ENCODE peak calls at places on chromosomes 4 and X, in nine cellular contexts. U, E, J, N, B, V, C, Q and K are unnamed samples.

GRCh38 chr4:52588097-52588496 is 71.0 kb downstream of the USP46 start:
- DNase-seq in V (peak), U (peak), B (no peak), Q (peak), N (no peak), C (peak), J (no peak), E (peak), K (no peak)

GRCh38 chrX:2703991-2704369 is 12.9 kb downstream of the CD99 start:
- DNase-seq in B (no peak), J (no peak), C (no peak), V (peak), E (peak), N (no peak), U (peak), Q (no peak), K (peak)

GRCh38 chrX:19194285-19195242 is 72.3 kb upstream of the ADGRG2 start:
- DNase-seq in C (no peak), Q (no peak), J (no peak), N (no peak), B (no peak), E (no peak), V (no peak), U (no peak), K (no peak)

GRCh38 chrX:130994671-130995070 is 63.5 kb upstream of the ARHGAP36 start:
- DNase-seq in J (no peak), V (no peak), Q (peak), N (peak), B (no peak), U (peak), E (peak), C (no peak), K (no peak)

GRCh38 chr4:8721621-8722020 is 129.1 kb downstream of the CPZ start:
- DNase-seq in J (no peak), C (no peak), Q (no peak), N (no peak), U (no peak), E (no peak), V (no peak), B (peak), K (no peak)

GRCh38 chrX:68363984-68364383 is 69.3 kb downstream of the OPHN1 start:
- DNase-seq in B (no peak), Q (no peak), U (no peak), E (no peak), J (no peak), C (no peak), V (no peak), N (no peak), K (no peak)

GRCh38 chrX:71997320-71997719 is 86.7 kb downstream of the NHSL2 start:
- DNase-seq in B (no peak), V (no peak), J (no peak), U (no peak), E (peak), Q (no peak), C (no peak), N (no peak), K (no peak)

GRCh38 chr4:38695844-38696243 is 31.8 kb downstream of the KLF3 start:
- DNase-seq in Q (no peak), N (no peak), C (no peak), E (no peak), J (no peak), V (no peak), U (no peak), B (no peak), K (no peak)

GRCh38 chrX:117839544-117839943 is 277.1 kb downstream of the KLHL13 start:
- DNase-seq in J (no peak), U (no peak), E (peak), Q (peak), C (no peak), B (no peak), N (no peak), V (no peak), K (no peak)

GRCh38 chr4:68951078-68951805 is at the start of gene UGT2A3:
- DNase-seq in N (no peak), J (no peak), U (no peak), V (peak), B (no peak), E (peak), Q (no peak), C (no peak), K (no peak)

GRCh38 chrX:145613894-145614293 is 203.7 kb upstream of the SLITRK2 start:
- DNase-seq in Q (no peak), U (no peak), J (no peak), E (no peak), N (no peak), B (no peak), C (no peak), V (no peak), K (no peak)

GRCh38 chr4:184815046-184815877 is 10.5 kb downstream of the ACSL1 start:
- DNase-seq in V (peak), E (no peak), B (peak), Q (peak), J (peak), C (peak), U (peak), N (peak), K (peak)

GRCh38 chrX:16946971-16947562 is 609 bp downstream of the REPS2 start:
- DNase-seq in E (no peak), J (no peak), Q (no peak), V (peak), N (no peak), U (no peak), B (no peak), C (no peak), K (peak)

GRCh38 chrX:23908219-23909003 is 605 bp downstream of the CXorf58 start:
- DNase-seq in J (no peak), U (no peak), E (peak), C (no peak), B (no peak), V (no peak), N (no peak), Q (no peak), K (no peak)

GRCh38 chr4:73704314-73705055 is 35.9 kb upstream of the CXCL8 start:
- DNase-seq in B (no peak), U (peak), V (peak), Q (no peak), J (peak), E (peak), C (peak), N (peak), K (peak)

GRCh38 chr4:119284876-119285611 is 36.9 kb downstream of the FABP2 start:
- DNase-seq in B (no peak), C (no peak), V (no peak), E (no peak), N (no peak), Q (no peak), U (peak), J (no peak), K (no peak)

GRCh38 chr4:93416337-93417102 is 412.0 kb upstream of the ATOH1 start:
- DNase-seq in V (no peak), E (no peak), N (no peak), U (no peak), C (no peak), J (no peak), Q (peak), B (no peak), K (no peak)

GRCh38 chrX:67545772-67546495 is 2.1 kb downstream of the AR start:
- DNase-seq in N (peak), U (peak), C (no peak), E (peak), J (peak), Q (peak), B (no peak), V (no peak), K (peak)

GRCh38 chr4:8746523-8747466 is 124.8 kb downstream of the HMX1 start:
- DNase-seq in J (peak), B (peak), E (no peak), N (no peak), U (no peak), C (no peak), V (no peak), Q (no peak), K (no peak)

GRCh38 chr4:145130788-145131398 is 32.8 kb downstream of the ABCE1 start:
- DNase-seq in E (no peak), C (no peak), N (no peak), U (peak), Q (no peak), B (no peak), V (no peak), J (no peak), K (no peak)

GRCh38 chr4:159867673-159868072 is 764.8 kb downstream of the RAPGEF2 start:
- DNase-seq in B (no peak), C (no peak), E (no peak), Q (no peak), J (no peak), V (no peak), N (no peak), U (no peak), K (no peak)

GRCh38 chr4:38323141-38323634 is 340.8 kb upstream of the KLF3 start:
- DNase-seq in V (no peak), N (no peak), J (no peak), E (no peak), C (no peak), Q (no peak), B (no peak), U (no peak), K (no peak)

GRCh38 chrX:24647257-24648058 is at the start of gene PCYT1B:
- DNase-seq in U (peak), V (peak), Q (peak), B (peak), N (peak), E (peak), C (no peak), J (peak), K (peak)

GRCh38 chr4:67556426-67556825 is 2.1 kb upstream of the STAP1 start:
- DNase-seq in N (no peak), U (no peak), Q (no peak), B (no peak), V (no peak), C (no peak), E (no peak), J (no peak), K (no peak)

GRCh38 chr4:80243274-80244018 is 23.0 kb upstream of the FGF5 start:
- DNase-seq in C (no peak), N (no peak), V (no peak), E (no peak), J (no peak), Q (no peak), B (no peak), U (no peak), K (no peak)

GRCh38 chr4:184955636-184956035 is 62.7 kb upstream of the HELT start:
- DNase-seq in B (no peak), C (no peak), E (no peak), J (no peak), N (no peak), V (no peak), Q (no peak), U (no peak), K (no peak)

GRCh38 chr4:88002786-88003185 is 4.6 kb upstream of the PKD2 start:
- DNase-seq in C (no peak), B (no peak), V (no peak), U (no peak), N (no peak), Q (no peak), J (no peak), E (no peak), K (no peak)

GRCh38 chr4:133775469-133775868 is 426.1 kb downstream of the PABPC4L start:
- DNase-seq in B (no peak), Q (no peak), N (no peak), E (no peak), U (no peak), C (no peak), J (no peak), V (no peak), K (no peak)

GRCh38 chr4:6342530-6343293 is 73.1 kb downstream of the WFS1 start:
- DNase-seq in V (no peak), E (no peak), U (no peak), N (no peak), B (no peak), J (no peak), C (no peak), Q (peak), K (no peak)

GRCh38 chrX:44937606-44938005 is 64.6 kb downstream of the KDM6A start:
- DNase-seq in V (no peak), Q (no peak), J (no peak), U (no peak), C (no peak), N (no peak), B (no peak), E (no peak), K (no peak)

GRCh38 chr4:102612195-102612594 is 111.0 kb downstream of the NFKB1 start:
- DNase-seq in V (no peak), N (no peak), C (no peak), B (no peak), J (no peak), E (no peak), Q (no peak), U (no peak), K (no peak)

GRCh38 chr4:14787894-14788293 is 214.4 kb upstream of the CPEB2 start:
- DNase-seq in B (no peak), V (peak), Q (no peak), N (peak), E (peak), U (peak), J (no peak), C (no peak), K (peak)

GRCh38 chr4:6724461-6725111 is 8.6 kb downstream of the BLOC1S4 start:
- DNase-seq in J (no peak), U (no peak), C (no peak), E (no peak), Q (no peak), N (no peak), B (peak), V (no peak), K (no peak)

GRCh38 chr4:188854451-188854850 is 715.2 kb downstream of the TRIML1 start:
- DNase-seq in Q (no peak), U (no peak), B (no peak), J (no peak), C (no peak), V (no peak), E (no peak), N (no peak), K (no peak)

DNA sequence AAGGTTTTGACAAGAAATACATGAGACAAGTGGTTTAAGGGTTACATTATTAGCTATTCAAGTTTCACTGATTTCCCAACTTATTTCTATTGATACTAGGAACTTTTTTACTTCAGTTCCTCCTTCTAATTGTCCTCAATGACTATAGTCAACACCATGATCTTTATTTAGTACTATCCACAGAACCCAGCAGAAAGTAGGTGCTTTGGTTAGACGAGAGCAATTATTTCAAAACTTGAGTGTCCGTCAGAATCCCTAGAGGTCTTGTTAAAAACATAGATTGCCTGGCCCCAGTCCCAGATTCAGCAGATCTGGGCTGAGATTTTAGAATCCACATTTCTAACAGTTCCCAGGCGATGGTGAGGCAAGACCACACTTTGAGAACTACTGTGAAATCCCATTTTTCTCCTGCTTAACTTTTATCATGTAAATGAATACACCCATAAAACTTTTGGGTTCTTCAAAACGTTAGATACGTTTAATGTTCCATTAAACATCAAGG is 17.9 kb downstream of the EXOC1 start:
- DNase-seq in B (no peak), C (no peak), Q (no peak), E (no peak), J (no peak), V (no peak), N (no peak), U (no peak), K (no peak)
- TF ChIP-seq POLR2AphosphoS5 in B (no peak), C (no peak), Q (no peak), E (no peak), J (no peak), V (no peak), N (no peak), U (no peak), K (no peak)

DNA sequence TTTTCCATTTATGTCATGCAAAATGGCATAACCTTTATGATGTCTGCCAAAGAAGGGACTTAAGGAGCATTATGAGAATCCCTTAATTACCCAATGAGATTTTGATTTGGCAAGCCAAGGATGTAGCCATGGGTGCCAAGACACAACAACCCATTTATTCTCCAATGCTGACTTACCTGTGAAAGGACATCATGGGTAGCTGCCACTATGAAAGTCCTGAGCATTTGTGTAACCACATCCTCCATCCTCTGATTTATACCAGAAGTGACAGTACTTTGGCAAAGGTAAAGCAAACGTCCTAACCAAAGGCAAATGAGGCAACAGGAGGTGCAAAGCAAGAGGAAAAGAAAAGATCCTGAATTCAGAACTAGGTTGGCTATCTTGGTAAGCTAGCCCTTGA is 87.3 kb upstream of the EMCN start:
- DNase-seq in C (no peak), Q (no peak), E (no peak), J (no peak), V (no peak), U (no peak), B (no peak), N (no peak), K (no peak)
- H3K27ac ChIP-seq in C (no peak), Q (no peak), E (no peak), J (no peak), V (no peak), U (no peak), B (no peak), N (no peak), K (no peak)

GRCh38 chr4:139078926-139079325 is 63.3 kb downstream of the NOCT start:
- DNase-seq in E (no peak), V (no peak), U (no peak), B (no peak), C (no peak), Q (no peak), J (no peak), N (no peak), K (no peak)

GRCh38 chr4:139084425-139085093 is 69.0 kb downstream of the NOCT start:
- DNase-seq in U (no peak), B (no peak), C (no peak), Q (peak), V (no peak), N (no peak), E (no peak), J (no peak), K (no peak)

GRCh38 chr4:139082750-139083532 is 67.4 kb downstream of the NOCT start:
- DNase-seq in V (peak), J (peak), Q (peak), B (peak), U (peak), C (peak), E (peak), N (peak), K (peak)

GRCh38 chr4:139085141-139085540 is 69.6 kb downstream of the NOCT start:
- DNase-seq in U (peak), N (no peak), C (no peak), J (no peak), V (no peak), Q (no peak), B (no peak), E (no peak), K (no peak)

DNA sequence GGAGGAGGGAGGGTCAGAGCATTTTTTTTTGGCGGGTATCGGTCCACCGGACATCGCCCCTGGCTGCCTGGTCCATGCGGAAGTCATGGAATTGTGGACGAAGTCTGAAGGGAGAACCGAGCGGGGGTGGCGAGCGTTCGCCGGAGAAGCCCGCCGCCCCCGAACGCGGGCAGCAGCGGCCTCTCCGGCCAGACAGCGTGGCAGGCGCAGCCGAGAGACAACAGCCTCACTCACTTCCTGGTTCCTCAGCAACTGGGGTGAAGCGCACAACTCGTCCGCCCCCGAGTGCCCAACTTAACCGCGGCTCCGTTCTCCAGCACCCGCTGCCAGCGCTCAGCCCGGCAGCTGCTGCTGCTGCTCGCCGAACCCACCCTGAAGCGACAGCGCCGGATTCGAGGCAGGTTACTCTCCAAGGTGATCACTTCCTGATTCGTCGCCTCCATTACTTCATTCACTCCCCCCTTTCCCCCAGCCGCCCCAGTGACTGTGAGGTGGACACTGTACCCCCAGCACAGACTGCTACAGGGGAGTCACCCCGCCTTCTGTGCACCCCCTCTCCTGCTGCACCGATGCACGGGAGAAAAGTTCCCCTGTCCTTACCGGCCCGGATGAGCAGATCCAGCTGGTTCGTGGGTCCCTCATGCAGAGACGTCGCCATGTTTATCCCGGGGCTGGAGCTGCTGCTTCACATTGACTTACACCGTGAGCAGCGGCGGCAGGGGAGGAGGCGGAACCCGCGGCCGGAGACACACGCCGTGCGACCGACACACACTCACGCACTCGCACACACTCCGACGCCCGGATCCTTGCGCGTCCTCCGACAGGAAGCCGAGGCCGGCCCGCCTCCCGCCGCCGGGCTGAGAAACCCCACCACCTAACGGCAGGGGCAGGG is 68.2 kb downstream of the NOCT start:
- DNase-seq in B (peak), U (peak), V (peak), E (peak), N (peak), C (peak), Q (peak), J (peak), K (peak)
- TF ChIP-seq POLR2AphosphoS5 in B (peak), U (peak), V (peak), E (peak), N (peak), C (peak), Q (peak), J (peak), K (no peak)

DNA sequence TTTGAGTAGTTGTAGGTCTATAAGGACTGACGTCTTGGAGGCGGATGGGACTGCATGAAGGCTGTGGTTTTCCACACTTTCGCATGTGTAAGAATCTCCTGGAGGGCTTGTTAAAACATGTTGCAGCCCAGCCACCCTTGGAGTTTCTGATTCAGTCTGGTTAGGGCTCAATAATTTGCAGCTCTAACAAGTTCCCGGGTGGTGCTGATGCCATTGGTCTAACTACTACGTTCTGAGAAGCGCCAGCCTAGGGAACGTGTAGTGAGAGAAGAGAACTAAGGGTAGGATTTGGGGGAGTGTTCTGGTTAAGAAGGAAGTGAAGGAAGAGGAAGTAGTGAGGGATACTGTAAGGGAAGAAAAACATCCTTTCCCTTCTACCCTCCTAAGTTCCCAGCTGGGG is 138.9 kb downstream of the LARP7 start:
- DNase-seq in N (no peak), J (no peak), C (no peak), B (no peak), U (no peak), V (no peak), Q (no peak), E (peak), K (no peak)
- H3K27ac ChIP-seq in N (no peak), J (no peak), C (no peak), B (no peak), U (no peak), V (no peak), Q (no peak), E (peak), K (no peak)

DNA sequence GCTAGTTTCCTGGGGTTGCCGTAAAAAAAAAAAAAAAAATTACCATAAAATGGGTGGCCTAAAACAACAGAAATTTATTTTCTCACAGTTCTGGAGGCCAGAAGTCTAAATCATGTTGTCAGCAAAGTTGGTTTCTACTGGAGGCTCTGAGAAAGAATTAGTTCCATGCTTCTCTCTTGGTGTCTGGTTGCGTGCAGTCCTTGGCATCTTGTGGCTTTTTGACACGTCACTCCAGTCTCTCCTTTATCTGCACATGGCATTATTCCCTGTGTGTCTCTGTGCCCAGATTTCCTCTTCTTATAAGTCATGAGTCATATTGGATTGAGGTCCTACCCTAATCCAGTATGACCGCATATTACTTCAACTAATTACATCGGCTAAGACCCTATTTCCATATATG is 38.7 kb downstream of the SPATA4 start:
- DNase-seq in C (no peak), J (no peak), U (no peak), N (no peak), E (no peak), Q (no peak), B (no peak), V (no peak), K (no peak)
- TF ChIP-seq POLR2AphosphoS5 in C (no peak), J (no peak), U (no peak), N (no peak), E (no peak), Q (no peak), B (no peak), V (no peak), K (no peak)